ENCODE peak calls at places on chromosomes 6 and 20, in six cellular contexts. K, L, M, R, I and W are unnamed samples.
A peak's percentile ranks its signal among the peaks of the same experiment; 100 is the strongest.

GRCh38 chr20:21505161-21505809 is 8.6 kb downstream of the NKX2-2 start:
- DNase-seq in L (peak; percentile 61), R (peak; percentile 86), K (peak; percentile 71), M (peak; percentile 67), I (no peak), W (peak; percentile 49)

GRCh38 chr6:157241411-157241979 is 81.8 kb downstream of the TMEM242 start:
- DNase-seq in L (no peak), R (no peak), K (no peak), M (no peak), I (no peak), W (peak; percentile 94)

GRCh38 chr6:33124525-33124901 is 48.7 kb downstream of the HLA-DPB1 start:
- DNase-seq in M (no peak), I (no peak), K (no peak), L (no peak), R (no peak), W (no peak)

GRCh38 chr6:13468839-13469238 is 18.6 kb downstream of the GFOD1 start:
- DNase-seq in I (no peak), K (no peak), L (no peak), M (no peak), R (no peak), W (no peak)

GRCh38 chr20:34010405-34010895 is 16.7 kb downstream of the RALY start:
- DNase-seq in K (no peak), R (no peak), L (no peak), M (no peak), I (no peak), W (no peak)

GRCh38 chr6:135088818-135089809 is 34.5 kb upstream of the HBS1L start:
- DNase-seq in K (peak; percentile 26), R (no peak), L (no peak), I (no peak), M (peak; percentile 36), W (peak; percentile 41)

GRCh38 chr6:166864333-166864732 is 92.0 kb downstream of the RNASET2 start:
- DNase-seq in R (no peak), M (no peak), I (no peak), L (peak; percentile 34), K (no peak), W (no peak)

GRCh38 chr6:109793793-109794192 is 102.7 kb downstream of the FIG4 start:
- DNase-seq in M (peak; percentile 87), L (no peak), K (peak; percentile 83), R (no peak), I (peak; percentile 33), W (peak; percentile 82)

GRCh38 chr6:43076093-43076927 is at the start of gene PTK7:
- DNase-seq in R (peak; percentile 47), K (peak; percentile 45), L (no peak), M (peak; percentile 46), I (peak; percentile 18), W (peak; percentile 64)

GRCh38 chr6:52361347-52361944 is 505 bp upstream of the PAQR8 start:
- DNase-seq in L (no peak), I (no peak), R (no peak), K (peak; percentile 58), M (no peak), W (peak; percentile 76)

GRCh38 chr6:112502348-112503130 is 155.4 kb downstream of the RFPL4B start:
- DNase-seq in L (peak; percentile 39), R (no peak), I (no peak), M (peak; percentile 46), K (peak; percentile 44), W (peak; percentile 26)

GRCh38 chr20:62572980-62573379 is 69.3 kb upstream of the SLCO4A1 start:
- DNase-seq in M (no peak), K (no peak), R (no peak), I (no peak), L (no peak), W (no peak)